ENCODE peak calls at places on chromosome 5, in six cellular contexts. One of them, this sample, is unnamed.

GRCh38 chr5:179331591-179331990 is 13.7 kb downstream of the ADAMTS2 start:
- DNase-seq in HuH-7: no peak
- DNase-seq in stimulated activated CD8-positive, alpha-beta memory T cell treated with anti-CD3 and anti-CD28 coated beads, Interleukin-15, amount 100 ng/mL, for 24 hours: no peak
- DNase-seq in ELR: no peak
- DNase-seq in uterus: no peak
- DNase-seq in SK-N-SH: peak
- DNase-seq in this sample: no peak

GRCh38 chr5:91486638-91487037 is 103.5 kb upstream of the ARRDC3 start:
- DNase-seq in HuH-7: no peak
- DNase-seq in stimulated activated CD8-positive, alpha-beta memory T cell treated with anti-CD3 and anti-CD28 coated beads, Interleukin-15, amount 100 ng/mL, for 24 hours: no peak
- DNase-seq in ELR: peak
- DNase-seq in uterus: no peak
- DNase-seq in SK-N-SH: no peak
- DNase-seq in this sample: no peak

GRCh38 chr5:141889282-141889871 is 11.2 kb upstream of the PCDH1 start:
- DNase-seq in HuH-7: no peak
- DNase-seq in stimulated activated CD8-positive, alpha-beta memory T cell treated with anti-CD3 and anti-CD28 coated beads, Interleukin-15, amount 100 ng/mL, for 24 hours: no peak
- DNase-seq in ELR: peak
- DNase-seq in uterus: no peak
- DNase-seq in SK-N-SH: peak
- DNase-seq in this sample: no peak

GRCh38 chr5:53694520-53695022 is 134.1 kb downstream of the NDUFS4 start:
- DNase-seq in HuH-7: no peak
- DNase-seq in stimulated activated CD8-positive, alpha-beta memory T cell treated with anti-CD3 and anti-CD28 coated beads, Interleukin-15, amount 100 ng/mL, for 24 hours: no peak
- DNase-seq in ELR: no peak
- DNase-seq in uterus: no peak
- DNase-seq in SK-N-SH: no peak
- DNase-seq in this sample: no peak

GRCh38 chr5:24005384-24005783 is 498.0 kb downstream of the PRDM9 start:
- DNase-seq in HuH-7: no peak
- DNase-seq in stimulated activated CD8-positive, alpha-beta memory T cell treated with anti-CD3 and anti-CD28 coated beads, Interleukin-15, amount 100 ng/mL, for 24 hours: no peak
- DNase-seq in ELR: no peak
- DNase-seq in uterus: no peak
- DNase-seq in SK-N-SH: no peak
- DNase-seq in this sample: peak

GRCh38 chr5:141326088-141326854 is 4.0 kb upstream of the PCDHGA1 start:
- DNase-seq in HuH-7: peak
- DNase-seq in stimulated activated CD8-positive, alpha-beta memory T cell treated with anti-CD3 and anti-CD28 coated beads, Interleukin-15, amount 100 ng/mL, for 24 hours: peak
- DNase-seq in ELR: peak
- DNase-seq in uterus: peak
- DNase-seq in SK-N-SH: peak
- DNase-seq in this sample: peak

GRCh38 chr5:89350684-89351083 is 467.7 kb upstream of the MEF2C start:
- DNase-seq in HuH-7: no peak
- DNase-seq in stimulated activated CD8-positive, alpha-beta memory T cell treated with anti-CD3 and anti-CD28 coated beads, Interleukin-15, amount 100 ng/mL, for 24 hours: no peak
- DNase-seq in ELR: no peak
- DNase-seq in uterus: no peak
- DNase-seq in SK-N-SH: no peak
- DNase-seq in this sample: no peak

GRCh38 chr5:1484416-1485319 is 39.1 kb downstream of the LPCAT1 start:
- DNase-seq in HuH-7: no peak
- DNase-seq in stimulated activated CD8-positive, alpha-beta memory T cell treated with anti-CD3 and anti-CD28 coated beads, Interleukin-15, amount 100 ng/mL, for 24 hours: no peak
- DNase-seq in ELR: no peak
- DNase-seq in uterus: no peak
- DNase-seq in SK-N-SH: no peak
- DNase-seq in this sample: no peak

GRCh38 chr5:57779383-57780223 is 297.0 kb upstream of the ACTBL2 start:
- DNase-seq in HuH-7: no peak
- DNase-seq in stimulated activated CD8-positive, alpha-beta memory T cell treated with anti-CD3 and anti-CD28 coated beads, Interleukin-15, amount 100 ng/mL, for 24 hours: no peak
- DNase-seq in ELR: peak
- DNase-seq in uterus: peak
- DNase-seq in SK-N-SH: peak
- DNase-seq in this sample: no peak

GRCh38 chr5:168592014-168592368 is 12.8 kb upstream of the PANK3 start:
- DNase-seq in HuH-7: peak
- DNase-seq in stimulated activated CD8-positive, alpha-beta memory T cell treated with anti-CD3 and anti-CD28 coated beads, Interleukin-15, amount 100 ng/mL, for 24 hours: no peak
- DNase-seq in ELR: no peak
- DNase-seq in uterus: no peak
- DNase-seq in SK-N-SH: no peak
- DNase-seq in this sample: no peak

GRCh38 chr5:164352695-164353094 is 847.3 kb downstream of the MAT2B start:
- DNase-seq in HuH-7: no peak
- DNase-seq in stimulated activated CD8-positive, alpha-beta memory T cell treated with anti-CD3 and anti-CD28 coated beads, Interleukin-15, amount 100 ng/mL, for 24 hours: no peak
- DNase-seq in ELR: no peak
- DNase-seq in uterus: no peak
- DNase-seq in SK-N-SH: no peak
- DNase-seq in this sample: no peak

GRCh38 chr5:143551765-143552164 is 148.3 kb upstream of the NR3C1 start:
- DNase-seq in HuH-7: no peak
- DNase-seq in stimulated activated CD8-positive, alpha-beta memory T cell treated with anti-CD3 and anti-CD28 coated beads, Interleukin-15, amount 100 ng/mL, for 24 hours: no peak
- DNase-seq in ELR: peak
- DNase-seq in uterus: no peak
- DNase-seq in SK-N-SH: no peak
- DNase-seq in this sample: no peak

GRCh38 chr5:82164957-82165698 is 113.0 kb downstream of the RPS23 start:
- DNase-seq in HuH-7: no peak
- DNase-seq in stimulated activated CD8-positive, alpha-beta memory T cell treated with anti-CD3 and anti-CD28 coated beads, Interleukin-15, amount 100 ng/mL, for 24 hours: no peak
- DNase-seq in ELR: peak
- DNase-seq in uterus: no peak
- DNase-seq in SK-N-SH: no peak
- DNase-seq in this sample: no peak

GRCh38 chr5:53407373-53407772 is 73.1 kb upstream of the FST start:
- DNase-seq in HuH-7: no peak
- DNase-seq in stimulated activated CD8-positive, alpha-beta memory T cell treated with anti-CD3 and anti-CD28 coated beads, Interleukin-15, amount 100 ng/mL, for 24 hours: no peak
- DNase-seq in ELR: peak
- DNase-seq in uterus: no peak
- DNase-seq in SK-N-SH: no peak
- DNase-seq in this sample: no peak

GRCh38 chr5:132704875-132705274 is 31.1 kb downstream of the IL4 start:
- DNase-seq in HuH-7: no peak
- DNase-seq in stimulated activated CD8-positive, alpha-beta memory T cell treated with anti-CD3 and anti-CD28 coated beads, Interleukin-15, amount 100 ng/mL, for 24 hours: no peak
- DNase-seq in ELR: peak
- DNase-seq in uterus: no peak
- DNase-seq in SK-N-SH: no peak
- DNase-seq in this sample: no peak

GRCh38 chr5:178455480-178455835 is 134.7 kb downstream of the COL23A1 start:
- DNase-seq in HuH-7: no peak
- DNase-seq in stimulated activated CD8-positive, alpha-beta memory T cell treated with anti-CD3 and anti-CD28 coated beads, Interleukin-15, amount 100 ng/mL, for 24 hours: no peak
- DNase-seq in ELR: no peak
- DNase-seq in uterus: no peak
- DNase-seq in SK-N-SH: no peak
- DNase-seq in this sample: no peak

GRCh38 chr5:39570418-39571027 is 145.7 kb upstream of the DAB2 start:
- DNase-seq in HuH-7: peak
- DNase-seq in stimulated activated CD8-positive, alpha-beta memory T cell treated with anti-CD3 and anti-CD28 coated beads, Interleukin-15, amount 100 ng/mL, for 24 hours: no peak
- DNase-seq in ELR: peak
- DNase-seq in uterus: no peak
- DNase-seq in SK-N-SH: peak
- DNase-seq in this sample: peak

GRCh38 chr5:89582768-89583339 is 699.9 kb upstream of the MEF2C start:
- DNase-seq in HuH-7: no peak
- DNase-seq in stimulated activated CD8-positive, alpha-beta memory T cell treated with anti-CD3 and anti-CD28 coated beads, Interleukin-15, amount 100 ng/mL, for 24 hours: no peak
- DNase-seq in ELR: no peak
- DNase-seq in uterus: no peak
- DNase-seq in SK-N-SH: no peak
- DNase-seq in this sample: no peak

GRCh38 chr5:44885903-44886302 is 77.2 kb downstream of the MRPS30 start:
- DNase-seq in HuH-7: no peak
- DNase-seq in stimulated activated CD8-positive, alpha-beta memory T cell treated with anti-CD3 and anti-CD28 coated beads, Interleukin-15, amount 100 ng/mL, for 24 hours: no peak
- DNase-seq in ELR: peak
- DNase-seq in uterus: no peak
- DNase-seq in SK-N-SH: no peak
- DNase-seq in this sample: no peak

GRCh38 chr5:178895615-178896571 is at the start of gene ZFP2:
- DNase-seq in HuH-7: peak
- DNase-seq in stimulated activated CD8-positive, alpha-beta memory T cell treated with anti-CD3 and anti-CD28 coated beads, Interleukin-15, amount 100 ng/mL, for 24 hours: no peak
- DNase-seq in ELR: peak
- DNase-seq in uterus: peak
- DNase-seq in SK-N-SH: peak
- DNase-seq in this sample: peak

GRCh38 chr5:647727-648126 is 35.6 kb downstream of the CEP72 start:
- DNase-seq in HuH-7: no peak
- DNase-seq in stimulated activated CD8-positive, alpha-beta memory T cell treated with anti-CD3 and anti-CD28 coated beads, Interleukin-15, amount 100 ng/mL, for 24 hours: no peak
- DNase-seq in ELR: no peak
- DNase-seq in uterus: no peak
- DNase-seq in SK-N-SH: no peak
- DNase-seq in this sample: no peak

GRCh38 chr5:34030058-34030457 is 13.0 kb downstream of the C1QTNF3 start:
- DNase-seq in HuH-7: no peak
- DNase-seq in stimulated activated CD8-positive, alpha-beta memory T cell treated with anti-CD3 and anti-CD28 coated beads, Interleukin-15, amount 100 ng/mL, for 24 hours: no peak
- DNase-seq in ELR: no peak
- DNase-seq in uterus: no peak
- DNase-seq in SK-N-SH: no peak
- DNase-seq in this sample: no peak

GRCh38 chr5:65329266-65329665 is 152.5 kb downstream of the ADAMTS6 start:
- DNase-seq in HuH-7: no peak
- DNase-seq in stimulated activated CD8-positive, alpha-beta memory T cell treated with anti-CD3 and anti-CD28 coated beads, Interleukin-15, amount 100 ng/mL, for 24 hours: no peak
- DNase-seq in ELR: no peak
- DNase-seq in uterus: no peak
- DNase-seq in SK-N-SH: no peak
- DNase-seq in this sample: no peak

GRCh38 chr5:142669479-142669878 is 16.4 kb downstream of the FGF1 start:
- DNase-seq in HuH-7: no peak
- DNase-seq in stimulated activated CD8-positive, alpha-beta memory T cell treated with anti-CD3 and anti-CD28 coated beads, Interleukin-15, amount 100 ng/mL, for 24 hours: no peak
- DNase-seq in ELR: no peak
- DNase-seq in uterus: no peak
- DNase-seq in SK-N-SH: no peak
- DNase-seq in this sample: no peak

GRCh38 chr5:137760294-137761019 is 6.3 kb upstream of the HNRNPA0 start:
- DNase-seq in HuH-7: no peak
- DNase-seq in stimulated activated CD8-positive, alpha-beta memory T cell treated with anti-CD3 and anti-CD28 coated beads, Interleukin-15, amount 100 ng/mL, for 24 hours: no peak
- DNase-seq in ELR: no peak
- DNase-seq in uterus: no peak
- DNase-seq in SK-N-SH: no peak
- DNase-seq in this sample: no peak

GRCh38 chr5:40774626-40775025 is 18.9 kb upstream of the TTC33 start:
- DNase-seq in HuH-7: no peak
- DNase-seq in stimulated activated CD8-positive, alpha-beta memory T cell treated with anti-CD3 and anti-CD28 coated beads, Interleukin-15, amount 100 ng/mL, for 24 hours: no peak
- DNase-seq in ELR: no peak
- DNase-seq in uterus: no peak
- DNase-seq in SK-N-SH: no peak
- DNase-seq in this sample: no peak

GRCh38 chr5:142753114-142753764 is 16.9 kb upstream of the ARHGAP26 start:
- DNase-seq in HuH-7: no peak
- DNase-seq in stimulated activated CD8-positive, alpha-beta memory T cell treated with anti-CD3 and anti-CD28 coated beads, Interleukin-15, amount 100 ng/mL, for 24 hours: no peak
- DNase-seq in ELR: no peak
- DNase-seq in uterus: peak
- DNase-seq in SK-N-SH: no peak
- DNase-seq in this sample: no peak